ENCODE peak calls at places on chromosomes 3 and 15, in four cellular contexts. S is activated CD4-positive, alpha-beta T cell treated with anti-CD3 and anti-CD28 coated beads, Interleukin-2, amount 50 U/mL, for 24 hours; P is heart right ventricle; A is NCI-H345. L is an unnamed sample.

GRCh38 chr3:128702391-128702790 is 23.6 kb upstream of the RAB7A start:
- DNase-seq in S (no peak), P (no peak), A (no peak), L (no peak)

GRCh38 chr15:68213991-68214837 is 9.1 kb upstream of the CALML4 start:
- DNase-seq in S (no peak), P (no peak), A (no peak), L (no peak)

GRCh38 chr3:171744055-171744741 is 66.1 kb downstream of the PLD1 start:
- DNase-seq in S (no peak), P (no peak), A (no peak), L (no peak)

GRCh38 chr3:114624676-114625181 is 330.9 kb downstream of the TIGIT start:
- DNase-seq in S (no peak), P (peak), A (no peak), L (peak)

GRCh38 chr15:22956980-22957264 is 23.2 kb downstream of the CYFIP1 start:
- DNase-seq in S (no peak), P (no peak), A (no peak), L (no peak)

GRCh38 chr3:62562596-62562995 is 189.2 kb upstream of the FEZF2 start:
- DNase-seq in S (no peak), P (no peak), A (no peak), L (no peak)

GRCh38 chr3:40452876-40453730 is 4.0 kb upstream of the RPL14 start:
- DNase-seq in S (peak), P (peak), A (peak), L (peak)

GRCh38 chr15:100943074-100943473 is 23.9 kb downstream of the LRRK1 start:
- DNase-seq in S (no peak), P (no peak), A (no peak), L (no peak)

GRCh38 chr3:172332256-172333041 is 115.8 kb downstream of the GHSR start:
- DNase-seq in S (peak), P (peak), A (peak), L (peak)

GRCh38 chr15:88833196-88833595 is 30.0 kb downstream of the ACAN start:
- DNase-seq in S (no peak), P (no peak), A (no peak), L (no peak)

GRCh38 chr15:80773792-80774352 is 5.3 kb upstream of the CEMIP start:
- DNase-seq in S (no peak), P (no peak), A (no peak), L (no peak)

GRCh38 chr3:82293867-82294266 is 532.4 kb upstream of the GBE1 start:
- DNase-seq in S (no peak), P (no peak), A (no peak), L (no peak)

GRCh38 chr15:39363761-39364586 is 216.9 kb upstream of the THBS1 start:
- DNase-seq in S (no peak), P (no peak), A (no peak), L (no peak)

GRCh38 chr15:29860872-29861271 is 38.6 kb upstream of the TJP1 start:
- DNase-seq in S (no peak), P (no peak), A (no peak), L (peak)

GRCh38 chr15:43518073-43518761 is 809 bp downstream of the MAP1A start:
- DNase-seq in S (no peak), P (peak), A (peak), L (no peak)

GRCh38 chr3:120506828-120507774 is 56.3 kb upstream of the FSTL1 start:
- DNase-seq in S (no peak), P (peak), A (no peak), L (no peak)

GRCh38 chr3:190433626-190434025 is 16.1 kb downstream of the TMEM207 start:
- DNase-seq in S (no peak), P (no peak), A (no peak), L (no peak)

GRCh38 chr3:115922681-115923347 is 299.5 kb downstream of the GAP43 start:
- DNase-seq in S (no peak), P (no peak), A (no peak), L (peak)

GRCh38 chr3:129046037-129046731 is 14.4 kb upstream of the GP9 start:
- DNase-seq in S (no peak), P (no peak), A (no peak), L (no peak)

GRCh38 chr15:25883860-25884259 is 20.7 kb upstream of the ATP10A start:
- DNase-seq in S (no peak), P (no peak), A (no peak), L (no peak)

GRCh38 chr15:31905054-31905453 is 125.3 kb upstream of the CHRNA7 start:
- DNase-seq in S (no peak), P (no peak), A (no peak), L (no peak)

GRCh38 chr3:179716811-179717210 is 64.0 kb downstream of the USP13 start:
- DNase-seq in S (no peak), P (no peak), A (no peak), L (peak)

GRCh38 chr15:63474810-63475316 is 29.5 kb upstream of the USP3 start:
- DNase-seq in S (no peak), P (no peak), A (peak), L (peak)

GRCh38 chr3:46999516-47000197 is 20.2 kb downstream of the NBEAL2 start:
- DNase-seq in S (no peak), P (no peak), A (no peak), L (no peak)

GRCh38 chr15:101019351-101019750 is 100.2 kb downstream of the LRRK1 start:
- DNase-seq in S (no peak), P (peak), A (no peak), L (no peak)

GRCh38 chr3:45124379-45124778 is 21.8 kb downstream of the CDCP1 start:
- DNase-seq in S (no peak), P (no peak), A (no peak), L (peak)